ENCODE peak calls at places on chromosomes 12 and 14, in eight cellular contexts. W is A549, P is upper lobe of left lung, J is GM12878, V is heart left ventricle, O is gastrocnemius medialis, Q is K562, L is HCT116. H is an unnamed sample. For H3K4me1, the result is how much of the 10 kb centered on the place peaks cover.

GRCh38 chr14:69475194-69475818 is 9.2 kb upstream of the PLEKHD1 start:
- ATAC-seq in W (peak), P (no peak), J (peak), V (peak), O (no peak), Q (peak), L (peak), H (no peak)

GRCh38 chr12:59977779-59978178 is 381.9 kb downstream of the SLC16A7 start:
- ATAC-seq in W (no peak), P (no peak), J (peak), V (no peak), O (no peak), Q (no peak), L (no peak), H (no peak)

GRCh38 chr14:50769893-50770500 is 61.0 kb downstream of the NIN start:
- ATAC-seq in W (no peak), P (no peak), J (no peak), V (no peak), O (no peak), Q (no peak), L (no peak), H (no peak)

GRCh38 chr14:63922696-63923421 is 70.1 kb downstream of the SYNE2 start:
- ATAC-seq in W (peak), P (peak), J (peak), V (peak), O (peak), Q (no peak), L (no peak), H (peak)

GRCh38 chr14:24911324-24912095 is 138.4 kb downstream of the STXBP6 start:
- ATAC-seq in W (no peak), P (peak), J (peak), V (peak), O (peak), Q (no peak), L (no peak), H (peak)

GRCh38 chr12:18430425-18431048 is 169.2 kb downstream of the PIK3C2G start:
- ATAC-seq in W (peak), P (peak), J (peak), V (peak), O (no peak), Q (peak), L (peak), H (peak)

GRCh38 chr12:3030821-3031415 is 46.3 kb upstream of the TSPAN9 start:
- ATAC-seq in W (no peak), P (no peak), J (no peak), V (no peak), O (no peak), Q (no peak), L (no peak), H (no peak)

GRCh38 chr12:88945041-88945732 is 364.9 kb upstream of the KITLG start:
- ATAC-seq in W (no peak), P (no peak), J (no peak), V (no peak), O (peak), Q (no peak), L (no peak), H (no peak)

GRCh38 chr12:120100630-120101029 is 15.9 kb downstream of the RAB35 start:
- ATAC-seq in W (no peak), P (peak), J (no peak), V (peak), O (peak), Q (no peak), L (no peak), H (peak)

GRCh38 chr12:65300679-65301349 is 22.3 kb downstream of the MSRB3 start:
- ATAC-seq in W (peak), P (no peak), J (peak), V (peak), O (no peak), Q (peak), L (peak), H (no peak)

GRCh38 chr12:6443361-6443983 is 1.3 kb upstream of the CD27 start:
- ATAC-seq in W (no peak), P (no peak), J (peak), V (no peak), O (no peak), Q (no peak), L (no peak), H (no peak)

GRCh38 chr14:75340921-75341320 is 62.3 kb downstream of the FOS start:
- ATAC-seq in W (no peak), P (peak), J (no peak), V (peak), O (peak), Q (no peak), L (no peak), H (peak)

GRCh38 chr14:54355698-54356097 is 41.1 kb upstream of the CDKN3 start:
- ATAC-seq in W (no peak), P (no peak), J (no peak), V (no peak), O (no peak), Q (no peak), L (no peak), H (no peak)

GRCh38 chr12:119883234-119883633 is 6.1 kb upstream of the CIT start:
- ATAC-seq in W (no peak), P (no peak), J (no peak), V (no peak), O (no peak), Q (no peak), L (no peak), H (no peak)

GRCh38 chr14:63470877-63471565 is 72.2 kb downstream of the PPP2R5E start:
- ATAC-seq in W (peak), P (peak), J (peak), V (no peak), O (peak), Q (no peak), L (peak), H (peak)

GRCh38 chr14:77123381-77124344 is 17.9 kb downstream of the ZDHHC22 start:
- ATAC-seq in W (peak), P (peak), J (no peak), V (peak), O (peak), Q (peak), L (peak), H (no peak)

GRCh38 chr14:79842270-79842669 is 369.0 kb downstream of the DIO2 start:
- ATAC-seq in W (peak), P (peak), J (no peak), V (peak), O (peak), Q (no peak), L (no peak), H (peak)

GRCh38 chr12:124616394-124617343 is 49.3 kb upstream of the NCOR2 start:
- ATAC-seq in W (no peak), P (peak), J (no peak), V (no peak), O (no peak), Q (peak), L (no peak), H (no peak)

GRCh38 chr12:94261119-94261518 is 112.7 kb downstream of the PLXNC1 start:
- ATAC-seq in W (no peak), P (no peak), J (no peak), V (no peak), O (no peak), Q (no peak), L (no peak), H (no peak)

GRCh38 chr14:95290769-95291440 is 28.8 kb downstream of the CLMN start:
- ATAC-seq in W (no peak), P (no peak), J (peak), V (peak), O (peak), Q (no peak), L (no peak), H (peak)

GRCh38 chr14:71105177-71105576 is 197.9 kb downstream of the PCNX1 start:
- ATAC-seq in W (no peak), P (no peak), J (no peak), V (peak), O (no peak), Q (no peak), L (peak), H (no peak)

GRCh38 chr12:12527820-12528296 is 34.8 kb downstream of the DUSP16 start:
- ATAC-seq in W (peak), P (no peak), J (peak), V (no peak), O (no peak), Q (peak), L (no peak), H (no peak)

GRCh38 chr12:9118161-9118560 is 2.4 kb upstream of the A2M start:
- ATAC-seq in W (no peak), P (peak), J (peak), V (peak), O (no peak), Q (no peak), L (no peak), H (peak)

GRCh38 chr14:99876406-99876805 is 83.2 kb downstream of the EML1 start:
- ATAC-seq in W (no peak), P (no peak), J (no peak), V (peak), O (no peak), Q (no peak), L (no peak), H (no peak)
- H3K4me3 ChIP-seq in W (no peak), P (no peak), J (no peak), V (no peak), O (no peak), Q (no peak), L (no peak), H (no peak)

GRCh38 chr14:101813833-101814232 is 52.3 kb downstream of the PPP2R5C start:
- ATAC-seq in W (no peak), P (no peak), J (no peak), V (no peak), O (no peak), Q (no peak), L (no peak), H (no peak)
- H3K4me1 ChIP-seq in W (under half), P (under half), J (under half), V (under half), O (under half), Q (half or more), L (under half), H (half or more)

GRCh38 chr12:56724660-56724988 is 475 bp downstream of the NACA start:
- ATAC-seq in W (peak), P (peak), J (peak), V (peak), O (peak), Q (peak), L (peak), H (no peak)

GRCh38 chr12:56725723-56726102 is 614 bp upstream of the NACA start:
- ATAC-seq in W (no peak), P (no peak), J (no peak), V (no peak), O (no peak), Q (no peak), L (no peak), H (no peak)

GRCh38 chr12:56723352-56723751 is 1.7 kb downstream of the NACA start:
- ATAC-seq in W (no peak), P (no peak), J (no peak), V (no peak), O (no peak), Q (no peak), L (no peak), H (no peak)

GRCh38 chr12:56723889-56724659 is 1.0 kb downstream of the NACA start:
- ATAC-seq in W (no peak), P (peak), J (no peak), V (peak), O (peak), Q (peak), L (no peak), H (peak)

GRCh38 chr12:56724989-56725722 is at the start of gene NACA:
- ATAC-seq in W (peak), P (peak), J (peak), V (peak), O (peak), Q (peak), L (peak), H (peak)
- TF ChIP-seq POLR2A in W (peak), P (peak), J (peak), V (peak), O (peak), Q (peak), L (peak), H (peak)

DNA sequence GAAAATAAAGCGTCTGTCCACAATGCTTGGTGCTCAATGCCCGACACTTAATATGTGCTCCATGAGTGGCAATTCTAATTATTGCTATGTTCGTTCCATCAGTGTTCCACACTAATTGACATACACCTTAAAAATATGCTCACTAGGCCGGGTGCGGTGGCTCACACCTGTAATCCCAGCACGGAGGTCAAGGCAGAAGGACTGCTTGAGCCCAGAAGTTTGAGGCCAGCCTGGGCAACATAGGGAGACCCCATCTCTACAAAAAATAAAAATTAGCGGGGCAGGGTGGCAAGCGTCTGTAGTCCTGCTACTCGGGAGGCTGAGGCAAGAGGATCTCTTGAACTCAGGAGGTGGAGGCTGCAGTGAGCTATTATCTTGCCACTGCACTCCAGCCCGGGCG is 635 bp upstream of the HECTD4 start:
- ATAC-seq in W (no peak), P (no peak), J (no peak), V (no peak), O (no peak), Q (no peak), L (no peak), H (no peak)
- H3K4me3 ChIP-seq in W (peak), P (peak), J (peak), V (peak), O (peak), Q (peak), L (peak), H (peak)

DNA sequence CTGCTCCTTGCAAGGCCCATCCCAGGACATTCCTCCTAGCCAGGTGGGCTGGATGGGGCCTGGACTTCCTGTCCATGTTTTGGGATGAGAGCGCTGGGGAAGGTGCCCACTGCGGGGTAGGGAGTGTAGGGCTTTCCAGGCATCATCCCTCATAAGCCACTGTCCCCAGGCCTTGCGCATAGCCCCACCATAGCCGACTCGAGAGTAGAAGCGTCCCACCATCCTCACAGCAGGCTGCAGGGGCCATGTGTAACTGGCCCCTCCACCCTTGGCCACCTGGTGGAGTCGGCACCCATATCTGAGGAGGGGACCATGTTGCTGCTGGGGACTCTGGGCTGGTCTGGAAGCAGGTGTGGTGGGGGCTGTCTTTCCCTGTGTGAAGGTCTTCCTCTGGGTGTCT is 30.5 kb downstream of the SH2B3 start:
- ATAC-seq in W (peak), P (no peak), J (no peak), V (no peak), O (no peak), Q (peak), L (peak), H (no peak)
- H3K4me1 ChIP-seq in W (under half), P (half or more), J (half or more), V (half or more), O (under half), Q (under half), L (under half), H (under half)

H was measured in gastroesophageal sphincter.